ENCODE peak calls at places on chromosomes 7 and 10, in six cellular contexts. P is upper lobe of right lung; U is CD8-positive, alpha-beta T cell; X is OCI-LY7; H is bronchial epithelial cell; F is small intestine. B is an unnamed sample. For H3K36me3, the result is how much of the 10 kb centered on the place peaks cover.

GRCh38 chr10:82289945-82290344 is 415.0 kb downstream of the NRG3 start:
- DNase-seq in F (no peak), X (no peak), P (no peak), U (no peak), H (no peak), B (no peak)

GRCh38 chr7:134480730-134481129 is 21.8 kb upstream of the AKR1B1 start:
- DNase-seq in U (no peak), P (no peak), H (peak), F (no peak), X (no peak), B (no peak)

GRCh38 chr7:38428040-38428439 is 154.6 kb upstream of the TARP start:
- DNase-seq in F (no peak), X (no peak), P (no peak), U (no peak), H (no peak), B (no peak)

GRCh38 chr7:50690541-50691011 is 92.1 kb downstream of the GRB10 start:
- DNase-seq in P (no peak), X (no peak), F (no peak), H (no peak), U (no peak), B (no peak)

GRCh38 chr10:70286616-70287015 is 2.8 kb upstream of the NPFFR1 start:
- DNase-seq in U (no peak), X (no peak), H (peak), F (no peak), P (no peak), B (no peak)

GRCh38 chr7:64870656-64871055 is 32.4 kb upstream of the ZNF273 start:
- DNase-seq in H (no peak), X (no peak), F (no peak), P (no peak), U (no peak), B (no peak)

GRCh38 chr10:102148275-102148674 is 3.9 kb upstream of the NOLC1 start:
- DNase-seq in H (no peak), F (no peak), P (no peak), X (no peak), U (no peak), B (no peak)

GRCh38 chr10:90288403-90288933 is 569.4 kb downstream of the HTR7 start:
- DNase-seq in F (peak), U (no peak), X (no peak), P (no peak), H (peak), B (no peak)

GRCh38 chr10:16809074-16809718 is 8.0 kb downstream of the RSU1 start:
- DNase-seq in P (no peak), F (peak), X (peak), U (peak), H (peak), B (peak)

GRCh38 chr7:46859963-46860475 is 721.9 kb downstream of the TNS3 start:
- DNase-seq in F (no peak), H (peak), U (no peak), X (no peak), P (no peak), B (no peak)

GRCh38 chr7:121278120-121279021 is 50.4 kb upstream of the WNT16 start:
- DNase-seq in U (no peak), P (no peak), F (no peak), X (no peak), H (peak), B (no peak)

GRCh38 chr10:51030480-51030879 is 43.8 kb upstream of the PRKG1 start:
- DNase-seq in X (no peak), U (no peak), P (no peak), H (no peak), F (no peak), B (no peak)

GRCh38 chr7:5635461-5636445 is 145.7 kb downstream of the RNF216 start:
- DNase-seq in H (no peak), P (peak), U (no peak), X (no peak), F (no peak), B (no peak)

GRCh38 chr10:6112893-6113292 is 24.1 kb downstream of the RBM17 start:
- DNase-seq in F (no peak), U (no peak), P (no peak), X (no peak), H (no peak), B (no peak)

GRCh38 chr10:86419101-86419500 is 52.5 kb upstream of the GRID1 start:
- DNase-seq in P (no peak), U (no peak), F (no peak), H (no peak), X (peak), B (no peak)

GRCh38 chr10:8453587-8453986 is 399.1 kb downstream of the GATA3 start:
- DNase-seq in F (no peak), P (peak), H (peak), U (no peak), X (no peak), B (no peak)

DNA sequence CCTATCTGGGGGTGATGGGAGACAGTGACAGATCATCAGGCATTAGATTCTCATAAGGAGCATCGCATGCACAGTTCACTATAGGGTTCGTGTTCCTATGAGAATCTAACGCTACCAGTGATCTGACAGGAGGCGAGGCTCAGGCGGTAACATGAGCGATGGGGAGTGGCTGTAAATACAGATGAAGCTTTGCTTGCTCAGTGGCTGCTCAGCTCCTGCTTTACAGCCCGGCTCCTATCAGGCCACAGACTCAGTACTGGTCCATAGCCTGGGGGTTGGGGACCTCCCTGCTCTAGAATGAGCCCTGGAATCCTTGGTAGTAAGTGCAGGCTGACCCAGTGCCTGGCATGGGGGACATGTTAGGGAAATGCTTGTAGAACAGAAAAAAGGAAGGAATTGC is 426.0 kb downstream of the TYW1 start:
- DNase-seq in X (no peak), H (no peak), P (no peak), F (no peak), U (no peak), B (no peak)
- H3K36me3 ChIP-seq in X (under half), H (under half), P (under half), F (under half), U (under half), B (under half)

DNA sequence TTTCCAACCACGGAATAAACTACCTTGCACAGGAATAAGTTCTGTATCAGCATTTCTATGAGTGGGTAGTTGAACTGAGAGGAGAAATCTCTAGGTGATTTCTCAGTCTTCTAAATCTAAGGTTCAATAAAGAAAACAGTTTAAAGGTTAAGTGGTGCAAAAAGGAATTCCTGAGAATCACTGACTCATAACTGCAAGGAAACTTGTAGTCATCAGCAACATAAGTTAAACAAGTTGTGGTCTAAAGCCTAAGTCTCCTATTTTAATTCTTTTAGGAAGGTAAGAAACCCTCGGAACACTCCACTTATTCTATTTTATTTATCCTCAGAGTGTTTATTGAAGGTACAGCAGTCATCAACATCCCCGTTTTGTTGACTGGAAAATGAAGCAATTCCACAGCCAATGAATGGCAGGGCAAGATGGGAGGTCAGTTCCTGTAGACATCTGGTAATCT is 92.4 kb upstream of the PIK3CG start:
- DNase-seq in U (no peak), X (no peak), H (peak), P (no peak), F (peak), B (no peak)
- H3K36me3 ChIP-seq in U (under half), X (under half), H (under half), P (under half), F (under half), B (under half)

DNA sequence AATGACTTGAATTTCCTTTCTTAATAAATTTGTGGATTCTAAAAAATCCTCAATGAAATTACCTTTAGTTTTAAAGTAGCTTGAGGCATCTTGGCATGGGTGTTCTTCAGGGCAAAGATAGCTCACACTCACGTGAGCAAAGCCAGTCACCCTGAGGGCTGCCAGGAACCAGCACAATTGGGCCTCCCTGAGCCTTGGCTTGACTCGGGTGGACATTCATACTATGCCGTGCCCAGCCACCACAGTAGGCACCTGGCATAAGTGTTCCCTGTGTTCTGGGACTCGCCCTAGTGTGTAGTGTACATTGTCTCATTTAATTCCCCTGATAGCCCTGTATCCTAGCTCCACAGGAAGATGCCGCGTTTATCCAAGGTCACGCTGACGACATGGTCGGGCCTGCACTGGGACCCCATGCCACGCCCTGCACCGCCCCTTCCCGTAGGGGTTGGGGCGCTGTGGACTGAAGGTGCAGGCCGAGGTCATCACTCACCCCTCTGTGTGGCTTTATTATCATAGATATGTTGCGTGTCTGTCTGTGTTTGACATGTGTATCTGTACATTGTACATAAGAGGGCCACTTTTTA is 67.7 kb downstream of the DYNC2I1 start:
- DNase-seq in U (no peak), F (no peak), H (no peak), P (no peak), X (no peak), B (no peak)
- H3K36me3 ChIP-seq in U (under half), F (under half), H (under half), P (half or more), X (under half), B (under half)

GRCh38 chr10:129854181-129854580 is 109.9 kb downstream of the EBF3 start:
- DNase-seq in F (peak), H (no peak), P (no peak), X (no peak), U (no peak), B (no peak)

GRCh38 chr10:129853236-129853946 is 110.7 kb downstream of the EBF3 start:
- DNase-seq in X (no peak), F (peak), U (no peak), P (no peak), H (peak), B (no peak)

GRCh38 chr10:129850790-129851189 is 113.3 kb downstream of the EBF3 start:
- DNase-seq in P (no peak), H (no peak), X (no peak), U (no peak), F (no peak), B (no peak)

GRCh38 chr10:129851941-129852650 is 112.0 kb downstream of the EBF3 start:
- DNase-seq in X (no peak), H (no peak), U (no peak), F (no peak), P (no peak), B (no peak)

GRCh38 chr10:129852829-129853228 is 111.2 kb downstream of the EBF3 start:
- DNase-seq in P (no peak), U (no peak), X (no peak), H (no peak), F (no peak), B (no peak)
- H3K36me3 ChIP-seq in P (under half), U (under half), X (under half), H (under half), F (under half), B (under half)

GRCh38 chr7:158411232-158411950 is 176.2 kb downstream of the PTPRN2 start:
- DNase-seq in H (no peak), P (peak), U (no peak), X (no peak), F (no peak), B (no peak)

GRCh38 chr7:158407581-158408331 is 179.9 kb downstream of the PTPRN2 start:
- DNase-seq in P (peak), H (peak), U (no peak), X (peak), F (peak), B (no peak)

GRCh38 chr7:158410720-158411119 is 176.9 kb downstream of the PTPRN2 start:
- DNase-seq in P (peak), H (no peak), F (no peak), U (no peak), X (no peak), B (no peak)

GRCh38 chr7:158409816-158410330 is 177.8 kb downstream of the PTPRN2 start:
- DNase-seq in H (no peak), U (no peak), X (no peak), P (peak), F (no peak), B (no peak)

DNA sequence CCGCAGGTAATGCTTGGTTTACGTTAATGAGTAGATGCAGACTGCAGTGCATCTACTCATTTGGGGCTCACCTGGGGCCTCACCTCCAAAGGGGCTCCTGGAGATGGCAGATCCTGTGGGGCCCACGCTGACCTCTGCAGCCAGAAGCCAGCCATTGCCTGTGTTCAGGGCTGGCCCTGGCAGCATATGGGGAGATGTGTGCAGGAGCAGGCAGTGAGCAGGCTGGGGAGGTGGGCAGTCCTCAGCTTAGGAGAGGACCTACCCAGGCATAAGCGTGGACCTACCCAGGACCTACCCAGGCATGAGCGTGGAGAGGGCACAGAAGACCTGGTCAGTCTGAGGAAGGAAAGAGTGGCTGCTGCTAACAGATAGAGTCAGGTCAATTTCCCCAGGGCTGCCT is 178.5 kb downstream of the PTPRN2 start:
- DNase-seq in X (no peak), H (no peak), U (no peak), P (peak), F (no peak), B (no peak)
- H3K36me3 ChIP-seq in X (under half), H (under half), U (under half), P (under half), F (under half), B (under half)

GRCh38 chr10:98433881-98434732 is 12.6 kb downstream of the HPS1 start:
- DNase-seq in U (no peak), H (no peak), F (no peak), X (no peak), P (no peak), B (no peak)

GRCh38 chr10:98435178-98435577 is 11.6 kb downstream of the HPS1 start:
- DNase-seq in U (no peak), F (no peak), H (no peak), P (no peak), X (no peak), B (no peak)

GRCh38 chr10:98436704-98437103 is 10.0 kb downstream of the HPS1 start:
- DNase-seq in P (no peak), H (no peak), U (no peak), X (no peak), F (no peak), B (no peak)

GRCh38 chr10:98433371-98433770 is 13.4 kb downstream of the HPS1 start:
- DNase-seq in F (no peak), U (no peak), X (no peak), P (no peak), H (no peak), B (no peak)

GRCh38 chr10:98438715-98439114 is 8.0 kb downstream of the HPS1 start:
- DNase-seq in H (no peak), X (no peak), F (no peak), U (no peak), P (no peak), B (no peak)
- H3K36me3 ChIP-seq in H (under half), X (half or more), F (under half), U (under half), P (half or more), B (under half)

DNA sequence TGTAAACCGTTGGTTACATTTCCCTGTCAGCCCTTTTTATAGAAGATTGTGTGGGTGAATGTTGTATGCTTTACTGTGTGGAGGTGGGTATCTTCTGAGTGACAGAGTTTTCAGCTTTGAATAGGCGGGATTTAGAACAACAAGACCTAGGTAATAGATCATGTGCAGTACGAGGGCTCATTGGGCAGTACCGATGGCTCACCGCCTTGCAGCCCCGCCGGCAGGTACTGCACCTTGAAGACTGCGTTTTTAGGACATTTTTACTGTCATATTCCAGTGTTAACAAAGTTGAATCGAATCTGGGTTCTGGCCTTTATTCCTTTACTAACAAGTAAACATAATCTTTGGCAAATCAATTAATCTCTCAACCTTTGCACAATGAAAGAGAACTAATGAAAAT is 55.9 kb upstream of the NCF1 start:
- DNase-seq in U (no peak), P (no peak), H (no peak), F (no peak), X (no peak), B (no peak)
- H3K36me3 ChIP-seq in U (under half), P (half or more), H (under half), F (under half), X (half or more), B (under half)

GRCh38 chr10:95389176-95389575 is 98.4 kb upstream of the PDLIM1 start:
- DNase-seq in H (no peak), U (no peak), X (no peak), P (no peak), F (no peak), B (no peak)
- H3K36me3 ChIP-seq in H (under half), U (under half), X (under half), P (under half), F (under half), B (under half)

GRCh38 chr10:43647576-43647975 is 1.1 kb downstream of the ZNF32 start:
- DNase-seq in P (no peak), U (no peak), X (no peak), H (no peak), F (no peak), B (no peak)
- H3K36me3 ChIP-seq in P (under half), U (under half), X (under half), H (under half), F (under half), B (under half)

DNA sequence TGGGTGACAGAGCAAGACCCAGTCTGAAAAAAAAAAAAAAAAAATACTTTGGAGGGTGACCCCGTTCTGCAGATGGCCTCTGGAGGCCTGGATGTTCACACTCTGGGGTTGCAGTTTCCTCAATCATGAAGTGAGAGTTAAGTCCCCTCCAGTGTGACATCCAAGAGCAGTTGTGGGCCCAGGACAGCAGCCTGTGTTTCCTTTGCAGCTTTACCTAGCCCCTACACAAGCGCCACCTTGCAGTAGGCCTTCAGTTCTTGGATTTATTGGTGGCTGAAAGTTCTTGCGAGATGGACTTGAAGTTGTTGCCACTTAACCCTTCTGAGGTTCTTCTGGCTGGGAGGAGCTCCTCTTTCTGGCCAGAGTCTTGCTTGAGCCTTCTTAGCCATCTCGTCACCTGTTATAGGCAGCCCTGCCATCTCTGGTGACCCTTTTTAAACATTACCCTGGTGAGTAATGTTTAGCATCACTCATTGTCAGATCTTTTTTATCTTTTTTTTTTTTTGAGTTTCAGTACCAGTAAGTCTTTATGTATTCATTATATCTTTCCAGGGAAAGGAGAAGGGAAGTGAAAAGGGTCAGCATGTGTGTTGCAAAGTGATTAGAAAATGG is 3.4 kb upstream of the ACTR3C start:
- DNase-seq in H (no peak), F (no peak), U (no peak), X (no peak), P (no peak), B (no peak)
- H3K36me3 ChIP-seq in H (under half), F (under half), U (under half), X (under half), P (under half), B (under half)

B was measured in CD8-positive, alpha-beta memory T cell.